ENCODE peak calls at places on chromosome 3, in six cellular contexts. W, C, N, T, M and K are unnamed samples.
A peak's percentile ranks its signal among the peaks of the same experiment; 100 is the strongest.

GRCh38 chr3:73637042-73637441 is 12.3 kb upstream of the PDZRN3 start:
- DNase-seq in W (no peak), C (no peak), N (no peak), T (no peak), M (no peak), K (no peak)

GRCh38 chr3:10404876-10405275 is 84.0 kb upstream of the SEC13 start:
- DNase-seq in W (no peak), C (no peak), N (no peak), T (no peak), M (no peak), K (no peak)

GRCh38 chr3:186413615-186414415 is 51.8 kb upstream of the DGKG start:
- DNase-seq in W (peak; percentile 24), C (peak; percentile 82), N (peak; percentile 79), T (peak; percentile 51), M (peak; percentile 4), K (peak; percentile 79)

GRCh38 chr3:193915099-193915498 is 220.8 kb upstream of the HES1 start:
- DNase-seq in W (no peak), C (no peak), N (no peak), T (no peak), M (no peak), K (no peak)

GRCh38 chr3:14793126-14793857 is 25.5 kb upstream of the FGD5 start:
- DNase-seq in W (no peak), C (peak; percentile 9), N (no peak), T (no peak), M (no peak), K (peak; percentile 59)

GRCh38 chr3:77014236-77014635 is 25.7 kb upstream of the ROBO2 start:
- DNase-seq in W (no peak), C (no peak), N (no peak), T (no peak), M (no peak), K (no peak)

GRCh38 chr3:72380193-72380592 is 468.1 kb downstream of the SHQ1 start:
- DNase-seq in W (peak; percentile 43), C (no peak), N (no peak), T (no peak), M (no peak), K (no peak)

GRCh38 chr3:28080716-28081115 is 160.7 kb upstream of the CMC1 start:
- DNase-seq in W (no peak), C (no peak), N (no peak), T (no peak), M (no peak), K (no peak)

GRCh38 chr3:49967307-49967706 is 27.4 kb downstream of the RBM6 start:
- DNase-seq in W (no peak), C (no peak), N (no peak), T (no peak), M (no peak), K (no peak)

GRCh38 chr3:158101330-158102218 is 4.6 kb downstream of the SHOX2 start:
- DNase-seq in W (no peak), C (no peak), N (no peak), T (no peak), M (no peak), K (no peak)

GRCh38 chr3:126987596-126987995 is 4.7 kb downstream of the PLXNA1 start:
- DNase-seq in W (no peak), C (no peak), N (no peak), T (no peak), M (no peak), K (no peak)

GRCh38 chr3:20576228-20576627 is 390.2 kb upstream of the SGO1 start:
- DNase-seq in W (no peak), C (no peak), N (no peak), T (no peak), M (no peak), K (no peak)

GRCh38 chr3:86965180-86965579 is 25.8 kb downstream of the VGLL3 start:
- DNase-seq in W (no peak), C (no peak), N (no peak), T (no peak), M (no peak), K (no peak)

GRCh38 chr3:158347966-158348365 is 223.0 kb upstream of the MLF1 start:
- DNase-seq in W (no peak), C (no peak), N (no peak), T (no peak), M (no peak), K (no peak)

GRCh38 chr3:111735271-111735758 is 123.8 kb upstream of the PHLDB2 start:
- DNase-seq in W (peak; percentile 23), C (no peak), N (no peak), T (no peak), M (peak; percentile 89), K (no peak)

GRCh38 chr3:177180506-177180905 is 16.8 kb downstream of the TBL1XR1 start:
- DNase-seq in W (no peak), C (no peak), N (no peak), T (no peak), M (no peak), K (no peak)

GRCh38 chr3:112074006-112074405 is 12.2 kb upstream of the C3orf52 start:
- DNase-seq in W (no peak), C (no peak), N (no peak), T (no peak), M (no peak), K (no peak)

GRCh38 chr3:12948891-12949711 is 107.7 kb upstream of the RPL32 start:
- DNase-seq in W (peak; percentile 49), C (no peak), N (no peak), T (no peak), M (no peak), K (no peak)

GRCh38 chr3:171488479-171488878 is 28.3 kb upstream of the TNIK start:
- DNase-seq in W (no peak), C (no peak), N (no peak), T (no peak), M (no peak), K (no peak)

GRCh38 chr3:185207931-185208746 is 45.7 kb downstream of the EHHADH start:
- DNase-seq in W (no peak), C (no peak), N (no peak), T (no peak), M (no peak), K (no peak)

GRCh38 chr3:187044871-187045552 is 94.3 kb downstream of the RPL39L start:
- DNase-seq in W (no peak), C (peak; percentile 19), N (no peak), T (peak; percentile 45), M (no peak), K (no peak)

GRCh38 chr3:159273608-159274007 is 471.8 kb downstream of the MFSD1 start:
- DNase-seq in W (no peak), C (no peak), N (no peak), T (no peak), M (peak; percentile 26), K (no peak)

GRCh38 chr3:190375250-190375649 is 12.7 kb upstream of the CLDN16 start:
- DNase-seq in W (no peak), C (no peak), N (no peak), T (no peak), M (no peak), K (no peak)

GRCh38 chr3:58260261-58260731 is 22.7 kb downstream of the ABHD6 start:
- DNase-seq in W (peak; percentile 70), C (no peak), N (no peak), T (no peak), M (peak; percentile 14), K (no peak)

GRCh38 chr3:134487406-134487805 is 1.5 kb downstream of the CEP63 start:
- DNase-seq in W (no peak), C (no peak), N (no peak), T (no peak), M (no peak), K (no peak)

GRCh38 chr3:114622001-114622400 is 328.2 kb downstream of the TIGIT start:
- DNase-seq in W (no peak), C (no peak), N (no peak), T (no peak), M (no peak), K (no peak)

GRCh38 chr3:114626751-114627150 is 332.9 kb downstream of the TIGIT start:
- DNase-seq in W (no peak), C (no peak), N (no peak), T (no peak), M (no peak), K (no peak)

GRCh38 chr3:114623420-114624046 is 329.7 kb downstream of the TIGIT start:
- DNase-seq in W (no peak), C (no peak), N (no peak), T (no peak), M (peak; percentile 27), K (no peak)

GRCh38 chr3:114624047-114624445 is 330.2 kb downstream of the TIGIT start:
- DNase-seq in W (no peak), C (peak; percentile 24), N (no peak), T (no peak), M (peak; percentile 41), K (no peak)

GRCh38 chr3:114624676-114625181 is 330.9 kb downstream of the TIGIT start:
- DNase-seq in W (peak; percentile 55), C (peak; percentile 89), N (peak; percentile 81), T (peak; percentile 65), M (peak; percentile 92), K (peak; percentile 83)
- TF ChIP-seq POLR2A in W (peak; percentile 61), C (peak; percentile 40), N (no peak), T (no peak), M (peak; percentile 38), K (peak; percentile 8)

DNA sequence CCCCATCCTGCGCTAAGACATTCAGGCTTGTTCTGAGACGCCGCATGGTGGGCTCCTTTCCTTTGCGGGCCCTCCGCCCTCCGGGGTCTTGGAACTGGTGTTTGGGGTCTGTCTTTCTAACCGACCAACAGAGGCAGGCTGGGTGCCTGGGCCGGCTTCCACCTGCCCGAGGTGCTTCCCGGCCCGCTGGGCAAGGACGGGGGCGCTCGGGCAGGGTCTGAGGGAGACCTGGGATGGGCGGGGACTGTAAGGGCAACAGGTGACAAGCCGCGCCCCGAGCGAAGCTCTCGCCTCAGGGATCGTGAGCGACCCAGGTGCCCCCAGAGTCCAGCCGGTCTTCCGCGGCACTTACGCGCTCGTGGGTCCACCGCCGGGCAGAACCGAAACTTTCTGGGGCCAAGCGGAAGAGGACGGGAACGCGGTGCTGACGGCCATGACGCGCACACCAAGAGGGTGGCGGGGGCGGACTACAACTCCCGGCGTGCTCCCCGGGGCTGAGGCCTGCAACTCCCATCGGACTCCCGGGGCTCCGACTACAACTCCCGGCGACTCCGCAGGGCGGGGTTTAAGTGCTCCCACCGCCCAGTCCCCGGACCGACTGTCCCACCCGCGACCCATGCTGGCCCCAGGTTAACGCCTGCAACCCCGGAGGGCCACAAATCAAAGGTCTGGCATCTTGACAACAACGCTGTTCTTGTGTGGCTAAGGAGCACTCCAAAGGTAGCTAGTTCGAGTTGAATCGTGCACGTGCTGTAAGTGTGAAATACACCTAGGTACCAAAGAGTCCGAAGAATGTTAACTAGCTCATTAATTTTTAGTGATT is at the start of gene FYCO1:
- DNase-seq in W (peak; percentile 98), C (peak; percentile 94), N (peak; percentile 90), T (peak; percentile 94), M (peak; percentile 84), K (peak; percentile 99)
- TF ChIP-seq POLR2A in W (no peak), C (peak; percentile 88), N (peak; percentile 76), T (no peak), M (peak; percentile 42), K (no peak)

GRCh38 chr3:149657796-149658443 is at the start of gene WWTR1:
- DNase-seq in W (peak; percentile 81), C (peak; percentile 91), N (peak; percentile 97), T (peak; percentile 88), M (peak; percentile 96), K (peak; percentile 89)
- TF ChIP-seq POLR2A in W (peak; percentile 92), C (peak; percentile 92), N (peak; percentile 90), T (peak; percentile 76), M (peak; percentile 66), K (no peak)

DNA sequence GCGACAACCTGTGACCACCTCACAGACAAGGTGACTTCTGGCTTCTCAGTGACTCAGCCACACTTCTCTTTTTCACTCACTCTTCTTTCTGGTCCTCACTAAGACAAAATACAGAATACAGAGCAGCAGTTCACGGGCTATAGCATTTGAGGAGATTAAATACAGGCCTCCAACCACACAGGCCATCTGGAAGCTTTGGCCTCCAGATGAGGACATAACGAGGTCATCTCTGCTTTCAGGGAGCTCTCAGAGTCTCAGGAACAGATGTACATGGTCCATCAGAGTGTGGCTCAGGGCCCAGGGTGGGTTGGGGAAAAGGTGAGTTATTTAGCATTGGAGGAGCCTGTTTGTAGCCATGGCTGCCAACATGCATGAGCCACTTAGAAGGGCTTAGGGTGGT is 160.0 kb upstream of the CTDSPL start:
- DNase-seq in W (no peak), C (no peak), N (no peak), T (no peak), M (no peak), K (no peak)
- TF ChIP-seq POLR2A in W (no peak), C (no peak), N (no peak), T (no peak), M (no peak), K (no peak)